ENCODE peak calls at places on chromosomes 6 and 20, in five cellular contexts. X, S, F, M and E are unnamed samples. For H3K4me1, the result is how much of the 10 kb centered on the place peaks cover.

GRCh38 chr6:66687611-66688140 is 980.6 kb upstream of the EYS start:
- DNase-seq in F (no peak), X (no peak), S (no peak), M (no peak), E (no peak)

GRCh38 chr6:157056275-157056674 is 267.0 kb downstream of the TMEM242 start:
- DNase-seq in F (no peak), M (no peak), X (no peak), S (no peak), E (no peak)

GRCh38 chr6:20827798-20828197 is 293.5 kb downstream of the CDKAL1 start:
- DNase-seq in F (no peak), M (no peak), X (no peak), S (no peak), E (peak)

GRCh38 chr6:39453236-39453635 is 130.7 kb upstream of the KCNK16 start:
- DNase-seq in X (no peak), F (no peak), S (no peak), M (no peak), E (no peak)

GRCh38 chr6:129701721-129702455 is 8.1 kb downstream of the ARHGAP18 start:
- DNase-seq in F (no peak), M (no peak), S (no peak), X (no peak), E (peak)

GRCh38 chr6:135251416-135251815 is 70.3 kb downstream of the MYB start:
- DNase-seq in X (no peak), S (peak), M (peak), F (no peak), E (no peak)

GRCh38 chr6:133309579-133309978 is 68.4 kb downstream of the EYA4 start:
- DNase-seq in X (no peak), F (no peak), S (no peak), M (no peak), E (no peak)

GRCh38 chr6:151255811-151256210 is 16.0 kb downstream of the AKAP12 start:
- DNase-seq in S (no peak), X (no peak), M (no peak), F (no peak), E (no peak)

GRCh38 chr20:37262516-37262915 is 902 bp upstream of the GHRH start:
- DNase-seq in M (no peak), F (no peak), S (no peak), X (no peak), E (no peak)

GRCh38 chr6:106875782-106876321 is 98.7 kb downstream of the CD24 start:
- DNase-seq in F (no peak), S (no peak), M (no peak), X (no peak), E (no peak)

GRCh38 chr6:143843689-143844405 is 709 bp downstream of the LTV1 start:
- DNase-seq in S (peak), F (no peak), X (no peak), M (no peak), E (peak)

GRCh38 chr6:27871919-27872633 is 40.1 kb downstream of the OR2B2 start:
- DNase-seq in X (peak), M (peak), F (no peak), S (peak), E (peak)

GRCh38 chr6:155419161-155419560 is 36.5 kb downstream of the NOX3 start:
- DNase-seq in F (no peak), X (no peak), M (no peak), S (no peak), E (peak)

GRCh38 chr6:157764346-157765068 is 58.5 kb upstream of the SNX9 start:
- DNase-seq in S (peak), X (peak), F (peak), M (no peak), E (peak)

GRCh38 chr20:38128691-38129090 is 36.4 kb downstream of the TGM2 start:
- DNase-seq in S (no peak), M (no peak), X (no peak), F (no peak), E (no peak)

GRCh38 chr20:18005170-18005989 is 36.6 kb downstream of the MGME1 start:
- DNase-seq in M (no peak), F (no peak), X (no peak), S (no peak), E (no peak)

GRCh38 chr6:170156448-170157375 is 134.2 kb downstream of the DLL1 start:
- DNase-seq in X (no peak), M (no peak), F (no peak), S (no peak), E (no peak)

GRCh38 chr6:158669145-158670035 is 19.5 kb downstream of the SYTL3 start:
- DNase-seq in S (no peak), M (no peak), X (no peak), F (no peak), E (peak)

GRCh38 chr6:129073651-129074419 is 190.9 kb downstream of the LAMA2 start:
- DNase-seq in S (no peak), F (no peak), X (no peak), M (no peak), E (peak)

GRCh38 chr20:3777726-3778629 is 3.3 kb downstream of the SPEF1 start:
- DNase-seq in X (no peak), F (no peak), S (peak), M (peak), E (peak)

GRCh38 chr6:89944826-89945407 is 50.6 kb downstream of the GJA10 start:
- DNase-seq in M (peak), S (no peak), F (peak), X (peak), E (peak)

GRCh38 chr20:53692465-53693067 is 98.9 kb upstream of the ZNF217 start:
- DNase-seq in F (no peak), S (no peak), M (no peak), X (no peak), E (peak)

GRCh38 chr6:149860834-149861602 is 3.1 kb downstream of the LRP11 start:
- DNase-seq in M (no peak), F (no peak), X (no peak), S (peak), E (no peak)

GRCh38 chr20:51487525-51488279 is 54.8 kb downstream of the NFATC2 start:
- DNase-seq in M (no peak), S (no peak), X (no peak), F (peak), E (peak)

GRCh38 chr6:52590634-52590985 is 13.8 kb upstream of the TRAM2 start:
- DNase-seq in X (no peak), S (no peak), M (no peak), F (no peak), E (peak)

GRCh38 chr6:156780117-156780641 is 3.0 kb downstream of the ARID1B start:
- DNase-seq in F (peak), M (peak), S (peak), X (peak), E (peak)

GRCh38 chr20:13035399-13036173 is 26.8 kb downstream of the SPTLC3 start:
- DNase-seq in M (no peak), X (no peak), F (no peak), S (no peak), E (no peak)

GRCh38 chr6:2244261-2245102 is 923 bp downstream of the GMDS start:
- DNase-seq in S (no peak), M (peak), X (peak), F (no peak), E (no peak)

GRCh38 chr6:67916389-67916788 is 718.7 kb upstream of the ADGRB3 start:
- DNase-seq in S (no peak), X (no peak), M (no peak), F (no peak), E (no peak)

GRCh38 chr6:123810948-123811347 is 7.3 kb downstream of the NKAIN2 start:
- DNase-seq in S (no peak), X (no peak), F (no peak), M (no peak), E (no peak)

GRCh38 chr20:57774951-57775350 is 65.1 kb upstream of the PMEPA1 start:
- DNase-seq in X (no peak), S (no peak), F (no peak), M (no peak), E (no peak)

GRCh38 chr6:158328446-158328845 is 16.2 kb downstream of the TULP4 start:
- DNase-seq in M (peak), S (no peak), F (no peak), X (no peak), E (no peak)

GRCh38 chr6:166221040-166221439 is 53.4 kb upstream of the TBXT start:
- DNase-seq in X (no peak), M (no peak), F (no peak), S (no peak), E (no peak)

GRCh38 chr6:56719310-56719709 is 76.6 kb upstream of the DST start:
- DNase-seq in F (no peak), X (no peak), M (no peak), S (no peak), E (peak)

GRCh38 chr6:91098006-91098405 is 511.1 kb upstream of the MAP3K7 start:
- DNase-seq in X (no peak), M (no peak), F (no peak), S (no peak), E (no peak)

GRCh38 chr6:170017603-170018274 is 266.3 kb downstream of the ERMARD start:
- DNase-seq in M (no peak), F (no peak), S (no peak), X (no peak), E (no peak)

GRCh38 chr6:129481706-129482105 is 228.3 kb downstream of the ARHGAP18 start:
- DNase-seq in X (no peak), F (no peak), M (no peak), S (peak), E (peak)

GRCh38 chr6:7727951-7728854 is 2.3 kb downstream of the BMP6 start:
- DNase-seq in M (peak), F (no peak), S (peak), X (peak), E (peak)

GRCh38 chr6:3455490-3456394 is 1.1 kb downstream of the SLC22A23 start:
- DNase-seq in S (peak), F (no peak), M (peak), X (no peak), E (peak)
- TF ChIP-seq EZH2 in S (peak), F (no peak), M (no peak), X (no peak), E (no peak)

GRCh38 chr20:25178563-25179438 is 16.7 kb upstream of the ENTPD6 start:
- DNase-seq in M (peak), S (peak), X (peak), F (peak), E (peak)

GRCh38 chr20:25177890-25178321 is 17.6 kb upstream of the ENTPD6 start:
- DNase-seq in F (no peak), S (no peak), X (no peak), M (no peak), E (no peak)

GRCh38 chr20:25176184-25176583 is 19.3 kb upstream of the ENTPD6 start:
- DNase-seq in S (no peak), F (no peak), M (no peak), X (no peak), E (no peak)

GRCh38 chr20:25173321-25173720 is 22.2 kb upstream of the ENTPD6 start:
- DNase-seq in M (no peak), F (no peak), X (no peak), S (no peak), E (no peak)

GRCh38 chr20:25173886-25174308 is 21.6 kb upstream of the ENTPD6 start:
- DNase-seq in F (no peak), S (no peak), M (no peak), X (no peak), E (no peak)
- H3K4me1 ChIP-seq in F (under half), S (under half), M (under half), X (under half), E (under half)

GRCh38 chr6:47698342-47698787 is at the start of gene ADGRF4:
- DNase-seq in X (no peak), F (no peak), S (no peak), M (peak), E (peak)

GRCh38 chr6:47697925-47698324 is 455 bp upstream of the ADGRF4 start:
- DNase-seq in F (no peak), X (no peak), M (no peak), S (no peak), E (no peak)

GRCh38 chr6:47700596-47700995 is 2.2 kb downstream of the ADGRF4 start:
- DNase-seq in X (no peak), S (no peak), F (no peak), M (no peak), E (no peak)

GRCh38 chr6:47701374-47701773 is 3.0 kb downstream of the ADGRF4 start:
- DNase-seq in S (no peak), F (no peak), X (peak), M (no peak), E (no peak)

GRCh38 chr6:47700051-47700450 is 1.7 kb downstream of the ADGRF4 start:
- DNase-seq in F (no peak), S (no peak), M (no peak), X (no peak), E (peak)
- TF ChIP-seq EZH2phosphoT487 in F (no peak), S (no peak), M (no peak), X (no peak), E (no peak)

DNA sequence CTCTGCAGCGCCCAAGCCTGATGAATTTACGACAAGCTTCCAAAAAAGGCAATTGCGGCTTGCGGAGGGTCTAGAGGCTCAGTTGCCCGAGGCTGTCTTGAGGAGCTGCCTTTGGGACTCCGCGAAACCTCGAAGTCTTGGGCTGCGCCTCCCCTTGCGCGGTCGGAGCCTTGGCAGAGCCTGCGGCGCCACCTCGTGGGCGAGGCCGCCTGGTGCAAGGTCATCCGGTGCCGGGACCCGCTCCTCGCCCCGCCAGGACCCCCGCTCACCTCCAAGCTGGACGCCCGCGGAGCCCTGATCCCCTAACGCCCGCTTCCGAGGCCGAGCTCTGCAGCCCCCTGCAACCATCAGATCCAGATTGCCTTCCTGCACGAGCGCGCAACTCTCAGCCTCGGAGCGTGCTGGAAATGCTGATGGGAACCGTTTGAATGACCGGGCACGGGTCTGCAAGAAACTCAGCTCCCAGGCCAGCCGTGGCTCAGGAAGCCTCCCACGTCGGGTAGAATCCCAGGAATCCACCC is 14.9 kb upstream of the FAM210B start:
- DNase-seq in F (no peak), X (peak), S (peak), M (peak), E (peak)
- TF ChIP-seq EZH2 in F (no peak), X (no peak), S (peak), M (no peak), E (no peak)

DNA sequence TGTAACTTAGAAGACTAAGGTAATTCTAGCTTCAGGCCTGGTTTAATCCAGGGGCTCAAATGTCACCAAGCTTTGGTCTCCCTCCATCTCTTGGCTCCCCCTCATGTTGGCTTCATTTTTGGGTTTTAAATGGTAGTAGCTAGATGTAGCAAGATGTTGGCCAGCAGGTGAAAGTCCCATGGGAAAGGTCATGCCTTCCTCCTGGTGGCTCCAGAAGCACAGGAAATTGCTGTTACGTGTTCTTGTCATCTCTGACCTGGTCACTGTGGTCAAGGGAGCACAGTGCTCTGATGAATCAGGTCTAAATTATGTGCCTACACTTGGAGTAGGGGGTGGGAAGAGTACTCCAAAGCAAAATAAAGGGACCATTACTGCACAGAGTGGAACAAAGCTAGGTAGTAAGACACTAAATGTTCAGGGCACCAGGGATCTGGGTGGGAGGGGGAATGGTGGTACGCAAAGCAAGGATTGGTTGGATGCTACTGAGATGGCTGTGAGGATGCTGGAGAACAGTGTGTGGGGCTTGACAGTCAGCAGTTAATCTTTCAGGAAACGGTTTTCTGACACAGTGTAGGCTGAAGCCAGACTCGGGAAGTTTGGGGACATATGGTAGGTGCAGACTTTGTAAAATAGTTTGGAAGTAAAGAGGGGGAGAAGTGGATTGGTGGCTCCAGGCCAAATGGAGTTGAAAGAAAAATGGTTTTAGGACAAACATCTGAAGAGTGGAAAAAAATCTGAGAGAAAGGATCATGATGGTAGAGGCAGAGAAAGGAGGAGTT is 30.1 kb downstream of the CDS2 start:
- DNase-seq in X (no peak), F (peak), S (no peak), M (no peak), E (peak)
- H3K4me1 ChIP-seq in X (under half), F (half or more), S (under half), M (under half), E (under half)

GRCh38 chr6:31961616-31962015 is 2.6 kb downstream of the SKIC2 start:
- DNase-seq in S (no peak), X (no peak), F (no peak), M (no peak), E (no peak)

GRCh38 chr6:31956796-31957195 is 2.0 kb downstream of the NELFE start:
- DNase-seq in M (no peak), F (no peak), S (no peak), X (no peak), E (no peak)

GRCh38 chr6:31954511-31954910 is 4.3 kb downstream of the NELFE start:
- DNase-seq in F (no peak), M (no peak), X (no peak), S (no peak), E (no peak)

GRCh38 chr6:31958741-31959739 is at the start of the genes NELFE and SKIC2:
- DNase-seq in X (peak), S (peak), M (peak), F (peak), E (peak)

GRCh38 chr6:31958412-31958740 is 395 bp downstream of the NELFE start:
- DNase-seq in X (no peak), F (no peak), M (no peak), S (no peak), E (peak)
- TF ChIP-seq EZH2phosphoT487 in X (no peak), F (no peak), M (no peak), S (no peak), E (no peak)